ENCODE peak calls at places on chromosome 9, in eight cellular contexts. C is AG09319, H is A673, W is fibroblast of pulmonary artery, L is AG10803, G is fibroblast of lung, Q is fibroblast of mammary gland, J is GM23338. P is an unnamed sample.

GRCh38 chr9:124780757-124781151 is 3.8 kb downstream of the OLFML2A start:
- DNase-seq in C (no peak), H (no peak), W (no peak), L (no peak), G (no peak), Q (no peak), J (no peak), P (no peak)

GRCh38 chr9:76717611-76718010 is 46.6 kb upstream of the PCA3 start:
- DNase-seq in C (no peak), H (no peak), W (peak), L (peak), G (no peak), Q (peak), J (no peak), P (no peak)

GRCh38 chr9:88993327-88993726 is 2.1 kb downstream of the S1PR3 start:
- DNase-seq in C (no peak), H (no peak), W (peak), L (no peak), G (peak), Q (no peak), J (no peak), P (no peak)

GRCh38 chr9:124852829-124853531 is at the start of gene WDR38:
- DNase-seq in C (peak), H (peak), W (peak), L (peak), G (peak), Q (peak), J (peak), P (no peak)

GRCh38 chr9:79221084-79221483 is 350.7 kb upstream of the TLE4 start:
- DNase-seq in C (peak), H (no peak), W (peak), L (peak), G (peak), Q (peak), J (no peak), P (peak)

GRCh38 chr9:72592501-72593403 is 71.3 kb downstream of the TMC1 start:
- DNase-seq in C (peak), H (peak), W (peak), L (peak), G (peak), Q (peak), J (peak), P (peak)

GRCh38 chr9:37364751-37365360 is 57.6 kb upstream of the GRHPR start:
- DNase-seq in C (no peak), H (no peak), W (no peak), L (no peak), G (no peak), Q (peak), J (peak), P (no peak)

GRCh38 chr9:80552931-80553330 is 981.2 kb downstream of the TLE4 start:
- DNase-seq in C (no peak), H (no peak), W (peak), L (no peak), G (peak), Q (peak), J (peak), P (peak)

GRCh38 chr9:101427337-101427736 is 8.2 kb downstream of the ALDOB start:
- DNase-seq in C (no peak), H (no peak), W (no peak), L (no peak), G (no peak), Q (no peak), J (no peak), P (no peak)

GRCh38 chr9:32581512-32582143 is 8.7 kb upstream of the NDUFB6 start:
- DNase-seq in C (peak), H (peak), W (peak), L (peak), G (peak), Q (peak), J (peak), P (peak)

GRCh38 chr9:94870465-94870792 is 143.9 kb downstream of the AOPEP start:
- DNase-seq in C (no peak), H (no peak), W (no peak), L (no peak), G (no peak), Q (no peak), J (no peak), P (no peak)

GRCh38 chr9:109989296-109989695 is 209.3 kb downstream of the PALM2AKAP2 start:
- DNase-seq in C (no peak), H (no peak), W (peak), L (peak), G (no peak), Q (no peak), J (no peak), P (peak)

GRCh38 chr9:99823392-99824377 is 2.0 kb downstream of the NR4A3 start:
- DNase-seq in C (no peak), H (peak), W (peak), L (peak), G (peak), Q (peak), J (peak), P (peak)

GRCh38 chr9:34151398-34151797 is 24.9 kb upstream of the DCAF12 start:
- DNase-seq in C (no peak), H (no peak), W (no peak), L (no peak), G (no peak), Q (no peak), J (no peak), P (no peak)

GRCh38 chr9:133342570-133342969 is 5.4 kb downstream of the MED22 start:
- DNase-seq in C (no peak), H (no peak), W (no peak), L (no peak), G (no peak), Q (no peak), J (peak), P (no peak)

GRCh38 chr9:20921362-20921761 is 110.1 kb downstream of the HACD4 start:
- DNase-seq in C (no peak), H (no peak), W (no peak), L (no peak), G (no peak), Q (no peak), J (no peak), P (no peak)

GRCh38 chr9:78239506-78239905 is 3.6 kb downstream of the CEP78 start:
- DNase-seq in C (no peak), H (no peak), W (no peak), L (no peak), G (no peak), Q (no peak), J (peak), P (no peak)

GRCh38 chr9:84839538-84839937 is 170.0 kb downstream of the NTRK2 start:
- DNase-seq in C (peak), H (no peak), W (no peak), L (peak), G (no peak), Q (no peak), J (no peak), P (peak)

GRCh38 chr9:13354733-13355132 is 75.2 kb upstream of the MPDZ start:
- DNase-seq in C (no peak), H (no peak), W (peak), L (peak), G (peak), Q (peak), J (no peak), P (peak)

GRCh38 chr9:119252671-119253299 is 116.5 kb downstream of the BRINP1 start:
- DNase-seq in C (no peak), H (no peak), W (no peak), L (no peak), G (no peak), Q (no peak), J (peak), P (no peak)

GRCh38 chr9:37730256-37730655 is 23.3 kb upstream of the TRMT10B start:
- DNase-seq in C (no peak), H (no peak), W (no peak), L (peak), G (no peak), Q (no peak), J (no peak), P (no peak)

GRCh38 chr9:98930792-98931191 is 12.9 kb upstream of the COL15A1 start:
- DNase-seq in C (no peak), H (no peak), W (no peak), L (no peak), G (no peak), Q (no peak), J (no peak), P (no peak)

GRCh38 chr9:134841180-134841904 is 39.3 kb upstream of the FCN2 start:
- DNase-seq in C (no peak), H (no peak), W (no peak), L (no peak), G (no peak), Q (no peak), J (no peak), P (no peak)

GRCh38 chr9:77013932-77014596 is 5.4 kb upstream of the FOXB2 start:
- DNase-seq in C (no peak), H (no peak), W (no peak), L (no peak), G (no peak), Q (no peak), J (peak), P (no peak)

GRCh38 chr9:129182625-129183494 is 4.8 kb upstream of the IER5L start:
- DNase-seq in C (no peak), H (peak), W (no peak), L (no peak), G (no peak), Q (no peak), J (peak), P (no peak)
- TF ChIP-seq CTCF in C (peak), H (peak), W (peak), L (peak), G (peak), Q (peak), J (peak), P (peak)

DNA sequence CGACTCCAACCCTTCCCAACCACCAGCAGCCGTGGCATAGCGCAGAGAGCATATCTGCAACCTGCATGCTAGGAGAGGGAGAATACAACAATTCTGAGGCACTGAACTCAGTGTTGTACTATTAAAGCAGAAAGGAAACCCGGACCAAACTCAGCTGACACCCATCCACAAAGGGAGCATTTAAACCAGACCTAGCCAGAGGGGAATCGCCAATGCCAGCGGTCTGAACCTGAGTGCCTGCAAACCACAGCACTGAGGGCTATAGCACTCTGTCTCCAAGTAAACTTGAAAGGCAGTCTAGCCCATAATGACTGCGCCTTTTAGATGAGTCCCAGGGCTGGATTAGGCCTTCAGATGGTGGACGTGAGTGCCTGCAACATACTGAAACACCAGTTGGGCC is 494.4 kb upstream of the PTPRD start:
- DNase-seq in C (no peak), H (no peak), W (no peak), L (no peak), G (no peak), Q (no peak), J (no peak), P (no peak)
- TF ChIP-seq CTCF in C (no peak), H (no peak), W (no peak), L (no peak), G (no peak), Q (no peak), J (no peak), P (no peak)

GRCh38 chr9:35818341-35818740 is 3.5 kb upstream of the HINT2 start:
- DNase-seq in C (no peak), H (no peak), W (no peak), L (no peak), G (no peak), Q (no peak), J (no peak), P (no peak)

GRCh38 chr9:35814841-35815543 is at the start of gene HINT2:
- DNase-seq in C (peak), H (peak), W (peak), L (peak), G (peak), Q (peak), J (peak), P (peak)

GRCh38 chr9:35814106-35814840 is 569 bp downstream of the HINT2 start:
- DNase-seq in C (no peak), H (peak), W (peak), L (peak), G (peak), Q (peak), J (peak), P (no peak)

GRCh38 chr9:35813434-35814105 is 1.3 kb downstream of the HINT2 start:
- DNase-seq in C (no peak), H (peak), W (peak), L (peak), G (no peak), Q (peak), J (peak), P (no peak)

DNA sequence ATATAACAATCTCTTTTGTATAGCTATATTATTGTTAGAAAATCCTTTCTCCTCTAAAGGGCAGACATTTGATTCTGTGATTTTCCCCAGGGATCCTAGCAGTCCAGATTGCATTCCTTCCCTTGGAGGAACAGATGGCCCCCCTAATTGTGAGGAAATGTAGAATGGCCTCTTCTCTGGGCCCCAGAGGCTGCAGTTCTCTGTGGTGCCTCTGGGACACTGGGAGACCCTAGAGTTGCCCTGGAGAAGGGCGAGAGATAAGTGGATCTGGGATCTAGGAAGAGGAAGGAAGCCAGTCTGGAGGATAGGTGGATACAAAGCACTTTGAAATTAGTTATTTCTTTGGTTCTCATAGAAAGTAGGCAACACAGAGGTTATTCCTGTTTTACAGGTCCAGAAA is 1.9 kb upstream of the HINT2 start:
- DNase-seq in C (no peak), H (peak), W (no peak), L (no peak), G (no peak), Q (no peak), J (peak), P (no peak)
- TF ChIP-seq CTCF in C (no peak), H (peak), W (no peak), L (peak), G (no peak), Q (peak), J (peak), P (peak)

GRCh38 chr9:35380619-35381018 is 109.3 kb upstream of the RUSC2 start:
- DNase-seq in C (no peak), H (no peak), W (no peak), L (no peak), G (no peak), Q (no peak), J (no peak), P (no peak)

GRCh38 chr9:35380016-35380415 is 109.9 kb upstream of the RUSC2 start:
- DNase-seq in C (no peak), H (no peak), W (no peak), L (no peak), G (no peak), Q (no peak), J (no peak), P (no peak)

DNA sequence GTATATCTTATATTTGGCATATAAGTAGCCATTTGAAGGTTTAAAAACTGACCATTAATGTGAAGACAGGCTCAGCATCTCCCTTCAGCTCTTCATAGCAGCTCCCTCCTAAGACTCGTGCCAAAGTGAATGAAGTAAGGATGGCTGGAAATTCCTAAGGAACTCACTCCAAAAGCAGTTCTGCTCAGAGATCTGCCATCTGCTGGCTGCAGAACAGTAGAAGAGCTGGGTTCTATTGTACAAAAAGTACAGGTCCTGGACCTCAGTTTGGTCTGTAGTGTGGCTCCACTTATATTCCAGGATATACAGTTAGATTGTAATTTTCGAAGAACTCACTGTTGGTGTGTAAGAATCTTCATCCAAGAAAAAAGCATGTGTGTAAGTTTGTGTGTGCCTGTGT is 104.9 kb upstream of the RUSC2 start:
- DNase-seq in C (peak), H (no peak), W (peak), L (peak), G (peak), Q (peak), J (peak), P (peak)
- TF ChIP-seq CTCF in C (peak), H (peak), W (peak), L (peak), G (peak), Q (peak), J (no peak), P (peak)

GRCh38 chr9:108673386-108673785 is 182.4 kb downstream of the ACTL7B start:
- DNase-seq in C (no peak), H (peak), W (no peak), L (peak), G (no peak), Q (peak), J (no peak), P (peak)

GRCh38 chr9:108672475-108673065 is 183.2 kb downstream of the ACTL7B start:
- DNase-seq in C (no peak), H (no peak), W (no peak), L (peak), G (no peak), Q (peak), J (no peak), P (no peak)

GRCh38 chr9:108671794-108672193 is 184.0 kb downstream of the ACTL7B start:
- DNase-seq in C (peak), H (no peak), W (no peak), L (peak), G (no peak), Q (peak), J (no peak), P (no peak)

GRCh38 chr9:108668191-108668940 is 187.4 kb downstream of the ACTL7B start:
- DNase-seq in C (no peak), H (no peak), W (no peak), L (no peak), G (no peak), Q (no peak), J (no peak), P (no peak)

DNA sequence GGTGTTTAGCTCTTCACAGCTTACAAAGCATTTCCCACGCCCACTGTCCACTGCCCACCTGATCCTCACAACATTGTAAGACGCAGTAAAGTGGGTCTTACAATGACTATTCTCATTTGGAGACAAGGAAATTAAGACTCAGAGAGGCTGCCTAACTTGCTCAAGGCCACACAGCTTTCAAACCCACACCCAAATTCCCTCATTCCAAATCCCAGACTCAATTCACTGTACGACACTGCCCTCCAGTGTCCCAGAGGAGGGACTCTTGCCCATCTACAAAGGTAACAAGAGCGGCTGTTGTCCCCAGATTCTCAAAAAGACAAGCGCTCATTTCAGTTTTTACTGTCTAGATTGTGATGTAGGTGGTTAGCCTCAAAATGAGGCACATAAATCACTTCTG is 184.6 kb downstream of the ACTL7B start:
- DNase-seq in C (no peak), H (peak), W (peak), L (peak), G (peak), Q (peak), J (peak), P (peak)
- TF ChIP-seq CTCF in C (peak), H (peak), W (peak), L (peak), G (peak), Q (peak), J (peak), P (peak)

DNA sequence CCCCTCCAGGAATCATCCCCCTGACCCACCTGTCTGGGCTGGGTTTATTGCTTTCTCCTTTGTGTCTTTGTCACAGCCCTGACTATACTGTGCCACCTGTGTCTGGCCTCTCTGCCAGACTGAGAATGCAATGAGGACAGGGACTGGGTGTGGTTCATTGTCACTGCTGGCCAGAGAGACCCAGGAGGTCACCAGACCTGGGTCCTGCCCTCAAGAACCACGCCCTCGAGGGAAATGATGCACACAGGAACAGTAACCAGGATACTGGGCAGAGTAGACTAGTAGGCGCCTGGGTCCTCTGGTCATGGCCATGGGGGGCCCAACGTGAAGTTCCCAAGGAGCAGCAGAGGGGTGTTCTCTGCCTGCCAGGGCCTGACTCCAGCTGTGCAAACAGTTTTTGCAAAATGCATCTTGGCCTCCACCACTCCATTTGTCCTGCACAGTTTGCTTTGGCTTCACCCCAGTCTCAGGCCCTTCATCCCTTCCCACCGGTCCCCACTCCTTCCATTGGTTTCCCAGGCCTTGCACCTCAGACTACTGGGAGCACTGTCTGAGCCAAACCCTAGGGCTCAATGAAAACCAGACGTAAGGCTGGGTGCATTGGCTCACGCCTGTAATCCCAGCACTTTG is 17.8 kb downstream of the RGS3 start:
- DNase-seq in C (no peak), H (no peak), W (no peak), L (no peak), G (peak), Q (no peak), J (no peak), P (no peak)
- TF ChIP-seq CTCF in C (no peak), H (no peak), W (no peak), L (no peak), G (no peak), Q (no peak), J (no peak), P (no peak)

GRCh38 chr9:137168907-137169763 is 716 bp downstream of the LRRC26 start:
- DNase-seq in C (no peak), H (peak), W (no peak), L (no peak), G (peak), Q (peak), J (peak), P (peak)
- TF ChIP-seq CTCF in C (no peak), H (no peak), W (no peak), L (no peak), G (no peak), Q (no peak), J (no peak), P (no peak)